ENCODE peak calls at places on chromosomes 6 and 20, in eight cellular contexts. S, G, V, Z, J, K, R and P are unnamed samples.

GRCh38 chr6:135181333-135182119 is 418 bp downstream of the MYB start:
- DNase-seq in R (no peak), Z (no peak), G (peak; percentile 10), S (no peak), V (peak; percentile 33), K (no peak), J (no peak), P (no peak)

GRCh38 chr6:57069920-57070331 is 20.1 kb upstream of the ZNF451 start:
- DNase-seq in J (no peak), V (peak; percentile 67), K (no peak), Z (no peak), S (no peak), G (no peak), R (no peak), P (no peak)

GRCh38 chr6:121354764-121355163 is 20.5 kb upstream of the TBC1D32 start:
- DNase-seq in S (no peak), R (no peak), K (no peak), Z (no peak), J (no peak), G (no peak), V (peak; percentile 26), P (no peak)

GRCh38 chr20:62978559-62978938 is 26.0 kb downstream of the SLC17A9 start:
- DNase-seq in S (no peak), Z (no peak), K (no peak), J (no peak), G (no peak), V (no peak), R (no peak), P (peak; percentile 29)

GRCh38 chr20:15930324-15931305 is 642.6 kb downstream of the KIF16B start:
- DNase-seq in V (peak; percentile 69), S (no peak), G (peak; percentile 43), K (no peak), R (peak; percentile 28), Z (no peak), J (peak; percentile 39), P (no peak)

GRCh38 chr6:7184502-7184901 is 76.7 kb downstream of the RREB1 start:
- DNase-seq in V (no peak), J (no peak), R (no peak), G (no peak), Z (no peak), S (no peak), K (no peak), P (no peak)

GRCh38 chr6:131107166-131107565 is 28.1 kb upstream of the AKAP7 start:
- DNase-seq in K (no peak), G (peak; percentile 48), S (no peak), R (peak; percentile 80), Z (no peak), J (no peak), V (no peak), P (no peak)

GRCh38 chr6:68559052-68559451 is 76.0 kb upstream of the ADGRB3 start:
- DNase-seq in R (no peak), G (no peak), V (peak; percentile 61), Z (no peak), S (no peak), K (no peak), J (peak; percentile 19), P (no peak)

GRCh38 chr6:142441716-142442115 is 139.9 kb downstream of the ADGRG6 start:
- DNase-seq in K (no peak), G (no peak), Z (no peak), R (no peak), S (no peak), J (no peak), V (peak; percentile 35), P (no peak)

GRCh38 chr6:43219119-43219518 is 10.2 kb downstream of the DNPH1 start:
- DNase-seq in G (no peak), V (no peak), J (no peak), K (no peak), Z (no peak), S (no peak), R (no peak), P (no peak)

GRCh38 chr6:52403627-52404026 is 16.5 kb upstream of the EFHC1 start:
- DNase-seq in V (no peak), S (no peak), R (no peak), K (no peak), Z (no peak), G (no peak), J (peak; percentile 55), P (no peak)

GRCh38 chr20:34559311-34560140 is 1.0 kb downstream of the MAP1LC3A start:
- DNase-seq in J (peak; percentile 61), K (no peak), G (no peak), S (no peak), R (no peak), Z (no peak), V (peak; percentile 30), P (no peak)

GRCh38 chr20:34561661-34562060 is 3.1 kb downstream of the MAP1LC3A start:
- DNase-seq in V (no peak), Z (no peak), R (no peak), G (no peak), K (no peak), S (no peak), J (no peak), P (no peak)

GRCh38 chr20:34558320-34559202 is at the start of gene MAP1LC3A:
- DNase-seq in K (peak; percentile 64), R (no peak), V (peak; percentile 98), G (peak; percentile 97), Z (peak; percentile 63), J (peak; percentile 99), S (no peak), P (peak; percentile 8)

GRCh38 chr20:34560614-34561013 is 2.1 kb downstream of the MAP1LC3A start:
- DNase-seq in K (no peak), G (no peak), J (no peak), S (no peak), V (no peak), Z (no peak), R (no peak), P (no peak)

DNA sequence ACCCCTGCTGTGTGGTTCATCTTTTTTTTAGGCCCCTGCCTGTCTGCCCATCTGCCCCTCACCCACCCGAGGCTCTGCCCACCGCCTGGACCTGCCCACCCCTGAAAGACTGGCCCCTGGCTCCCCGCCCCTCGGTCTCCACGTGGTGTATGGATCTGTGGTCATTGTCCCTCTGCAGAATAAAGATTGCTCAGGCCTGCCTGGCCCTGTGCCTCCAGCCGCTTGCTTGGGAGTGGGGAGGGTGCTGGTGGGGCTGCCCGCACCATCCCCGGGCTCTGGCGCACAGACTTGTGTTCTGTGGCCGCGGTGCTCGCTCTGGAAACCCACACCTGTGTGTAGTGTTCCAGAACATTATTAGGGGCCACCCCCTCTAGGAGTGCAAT is 1.6 kb downstream of the MAP1LC3A start:
- DNase-seq in V (no peak), Z (no peak), G (no peak), R (no peak), K (no peak), J (no peak), S (no peak), P (no peak)
- TF ChIP-seq REST in V (no peak), Z (no peak), G (no peak), R (no peak), K (no peak), J (no peak), S (no peak), P (no peak)

GRCh38 chr6:33613146-33613793 is 7.9 kb upstream of the ITPR3 start:
- DNase-seq in R (peak; percentile 97), S (no peak), Z (no peak), G (no peak), V (no peak), J (no peak), K (no peak), P (no peak)

GRCh38 chr6:33616913-33617312 is 4.2 kb upstream of the ITPR3 start:
- DNase-seq in K (peak; percentile 14), R (no peak), G (no peak), Z (no peak), J (no peak), S (no peak), V (no peak), P (no peak)

GRCh38 chr6:33610779-33611421 is 10.2 kb upstream of the ITPR3 start:
- DNase-seq in J (peak; percentile 86), R (peak; percentile 76), G (no peak), V (peak; percentile 49), Z (no peak), S (no peak), K (no peak), P (no peak)

GRCh38 chr6:33616113-33616512 is 5.0 kb upstream of the ITPR3 start:
- DNase-seq in R (no peak), V (no peak), Z (no peak), K (no peak), G (no peak), J (no peak), S (no peak), P (no peak)

DNA sequence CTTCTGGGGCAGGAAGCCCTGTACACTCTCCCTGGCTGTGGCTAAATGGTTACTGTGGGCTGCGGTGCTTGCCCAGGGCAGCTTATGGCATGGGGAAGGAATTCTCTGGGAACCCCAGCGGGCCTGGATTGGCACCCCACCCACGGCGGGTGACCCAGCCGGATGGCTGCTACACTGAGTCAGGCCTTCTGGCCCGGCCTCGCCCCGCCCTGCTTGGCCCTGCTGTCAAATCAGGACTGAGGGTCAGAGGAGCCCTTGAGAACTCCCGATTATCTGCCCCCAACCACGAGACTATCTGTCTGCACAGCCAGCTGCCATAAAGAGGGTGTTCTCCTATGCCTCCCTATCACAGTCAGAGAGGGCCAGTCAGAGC is 7.3 kb upstream of the ITPR3 start:
- DNase-seq in S (no peak), G (no peak), Z (no peak), V (no peak), J (no peak), R (no peak), K (no peak), P (no peak)
- H3K27ac ChIP-seq in S (no peak overlapping the region), G (peak overlapping the region; percentile 65), Z (peak overlapping the region; percentile 29), V (no peak overlapping the region), J (no peak overlapping the region), R (peak overlapping the region; percentile 32), K (no peak overlapping the region), P (no peak overlapping the region)

GRCh38 chr6:155447949-155448348 is 7.7 kb downstream of the NOX3 start:
- DNase-seq in V (no peak), J (no peak), Z (no peak), G (no peak), K (no peak), S (no peak), R (no peak), P (no peak)
- TF ChIP-seq REST in V (no peak), J (no peak), Z (no peak), G (no peak), K (no peak), S (no peak), R (no peak), P (no peak)

GRCh38 chr6:150711061-150711460 is 111.4 kb downstream of the PLEKHG1 start:
- DNase-seq in V (no peak), R (no peak), S (no peak), Z (no peak), J (no peak), K (no peak), G (no peak), P (no peak)

GRCh38 chr6:150715132-150715531 is 115.4 kb downstream of the PLEKHG1 start:
- DNase-seq in V (no peak), R (no peak), J (no peak), G (no peak), S (no peak), Z (no peak), K (no peak), P (no peak)

GRCh38 chr6:150712502-150713252 is 113.0 kb downstream of the PLEKHG1 start:
- DNase-seq in V (no peak), S (no peak), R (no peak), J (no peak), Z (no peak), K (no peak), G (no peak), P (no peak)

GRCh38 chr6:150711584-150712501 is 112.2 kb downstream of the PLEKHG1 start:
- DNase-seq in R (no peak), G (no peak), S (no peak), Z (no peak), K (no peak), V (no peak), J (no peak), P (no peak)

GRCh38 chr6:150713876-150714275 is 114.2 kb downstream of the PLEKHG1 start:
- DNase-seq in V (no peak), S (no peak), K (no peak), Z (no peak), G (no peak), J (no peak), R (no peak), P (no peak)
- H3K27ac ChIP-seq in V (no peak overlapping the region), S (no peak overlapping the region), K (no peak overlapping the region), Z (no peak overlapping the region), G (no peak overlapping the region), J (no peak overlapping the region), R (no peak overlapping the region), P (no peak overlapping the region)